ENCODE peak calls at places on chromosomes 13 and 19, in four cellular contexts. A is cardiac muscle cell, M is fibroblast of pulmonary artery, C is cardiac fibroblast. U is an unnamed sample.
A peak's percentile ranks its signal among the peaks of the same experiment; 100 is the strongest.

GRCh38 chr19:58557253-58558065 is 952 bp downstream of the UBE2M start:
- DNase-seq in M (no peak), A (no peak), C (no peak), U (no peak)

GRCh38 chr19:35334064-35334753 is 5.2 kb downstream of the CD22 start:
- DNase-seq in M (no peak), A (no peak), C (no peak), U (no peak)

GRCh38 chr19:50957587-50957986 is 4.7 kb upstream of the KLK5 start:
- DNase-seq in A (no peak), M (no peak), C (no peak), U (no peak)

GRCh38 chr19:32373614-32374295 is 28.3 kb downstream of the ZNF507 start:
- DNase-seq in A (peak; percentile 29), M (peak; percentile 99), C (peak; percentile 98), U (peak; percentile 98)

GRCh38 chr13:94251801-94252200 is 227.7 kb downstream of the DCT start:
- DNase-seq in C (peak; percentile 77), A (no peak), M (peak; percentile 61), U (peak; percentile 67)

GRCh38 chr13:40206241-40207109 is 460.0 kb downstream of the FOXO1 start:
- DNase-seq in A (no peak), M (peak; percentile 68), C (peak; percentile 52), U (no peak)

GRCh38 chr19:57406516-57407123 is 4.3 kb upstream of the ZNF17 start:
- DNase-seq in M (peak; percentile 68), C (peak; percentile 69), A (peak; percentile 84), U (peak; percentile 22)

GRCh38 chr13:71842003-71842402 is 25.0 kb downstream of the DACH1 start:
- DNase-seq in C (no peak), A (no peak), M (no peak), U (no peak)

GRCh38 chr13:99354371-99354951 is 47.3 kb upstream of the GPR183 start:
- DNase-seq in C (no peak), M (no peak), A (no peak), U (no peak)

GRCh38 chr13:100589178-100589725 is 663 bp upstream of the GGACT start:
- DNase-seq in C (no peak), M (no peak), A (no peak), U (no peak)

GRCh38 chr13:100594255-100594654 is 5.7 kb upstream of the GGACT start:
- DNase-seq in C (no peak), M (no peak), A (no peak), U (no peak)

GRCh38 chr13:100597253-100597652 is 8.7 kb upstream of the GGACT start:
- DNase-seq in C (no peak), M (no peak), A (no peak), U (peak; percentile 37)

GRCh38 chr13:100596516-100596915 is 7.9 kb upstream of the GGACT start:
- DNase-seq in A (no peak), C (no peak), M (no peak), U (no peak)

GRCh38 chr13:100594731-100595130 is 6.1 kb upstream of the GGACT start:
- DNase-seq in A (peak; percentile 42), M (no peak), C (no peak), U (no peak)
- TF ChIP-seq CTCF in A (peak; percentile 39), M (peak; percentile 45), C (peak; percentile 33), U (peak; percentile 24)

DNA sequence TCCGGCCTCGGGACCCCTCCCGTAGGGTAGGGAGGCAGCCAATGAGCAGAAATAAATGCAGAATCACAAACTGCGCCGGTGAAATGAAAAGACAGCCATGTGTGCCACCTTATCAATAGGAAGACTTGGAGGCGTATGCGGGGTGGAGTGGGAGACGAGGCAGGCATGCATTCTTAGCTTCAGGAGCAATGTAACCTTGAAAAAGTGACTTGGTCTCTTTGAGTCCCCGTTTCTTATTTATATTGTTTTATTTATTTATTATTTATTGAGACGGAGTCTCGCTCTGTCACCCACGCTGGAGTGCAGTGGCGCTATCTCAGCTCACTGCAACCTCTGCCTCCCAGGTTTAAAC is 16.0 kb downstream of the SSC5D start:
- DNase-seq in C (no peak), A (no peak), M (no peak), U (no peak)
- H3K4me3 ChIP-seq in C (no peak overlapping the region), A (peak overlapping the region; percentile 24), M (no peak overlapping the region), U (no peak overlapping the region)

GRCh38 chr19:21851596-21852345 is 15.8 kb upstream of the ZNF43 start:
- DNase-seq in C (peak; percentile 94), M (peak; percentile 95), A (peak; percentile 97), U (peak; percentile 96)
- TF ChIP-seq CTCF in C (no peak), M (no peak), A (peak; percentile 3), U (no peak)

GRCh38 chr13:112981361-112981905 is 12.4 kb downstream of the MCF2L start:
- DNase-seq in A (no peak), M (no peak), C (no peak), U (no peak)
- H3K4me3 ChIP-seq in A (no peak overlapping the region), M (no peak overlapping the region), C (no peak overlapping the region), U (no peak overlapping the region)